ENCODE peak calls at places on chromosomes 12 and 14, in eight cellular contexts. U is mesenchymal stem cell, Q is left ventricle myocardium inferior, G is astrocyte, Z is ovary, D is prostate gland, O is testis, K is tibial artery. X is an unnamed sample. For H3K4me1, the result is how much of the 10 kb centered on the place peaks cover.

GRCh38 chr12:19707948-19708409 is 268.7 kb downstream of the AEBP2 start:
- DNase-seq in D (no peak), Q (no peak), Z (no peak), K (no peak), G (peak), O (no peak), U (peak), X (peak)

GRCh38 chr12:98446716-98447115 is 68.7 kb upstream of the TMPO start:
- DNase-seq in Z (no peak), O (no peak), G (no peak), K (no peak), U (peak), D (no peak), Q (no peak), X (no peak)

GRCh38 chr14:33617154-33617553 is 333.7 kb downstream of the EGLN3 start:
- DNase-seq in Q (no peak), K (no peak), G (peak), U (peak), Z (no peak), O (no peak), D (no peak), X (peak)

GRCh38 chr12:109718390-109718789 is 4.8 kb downstream of the FAM222A start:
- DNase-seq in G (no peak), U (peak), K (no peak), D (no peak), Q (no peak), Z (no peak), O (no peak), X (no peak)

GRCh38 chr14:54108481-54109471 is 152.2 kb upstream of the BMP4 start:
- DNase-seq in Q (no peak), U (peak), D (no peak), G (peak), K (no peak), O (no peak), Z (no peak), X (peak)

GRCh38 chr12:12693111-12693671 is 2.8 kb downstream of the GPR19 start:
- DNase-seq in Z (no peak), O (no peak), Q (no peak), K (no peak), D (no peak), G (no peak), U (no peak), X (no peak)

GRCh38 chr12:97181571-97182265 is 274.7 kb downstream of the NEDD1 start:
- DNase-seq in D (no peak), G (peak), Z (no peak), Q (no peak), K (no peak), U (no peak), O (no peak), X (no peak)

GRCh38 chr12:106883421-106883820 is 72.3 kb upstream of the TMEM263 start:
- DNase-seq in Q (no peak), D (no peak), G (peak), O (no peak), U (peak), Z (no peak), K (no peak), X (no peak)

GRCh38 chr12:94271351-94271750 is 123.0 kb downstream of the PLXNC1 start:
- DNase-seq in D (no peak), K (no peak), U (no peak), G (no peak), O (no peak), Q (no peak), Z (no peak), X (no peak)

GRCh38 chr14:55593698-55594097 is 13.7 kb downstream of the KTN1 start:
- DNase-seq in D (no peak), Q (no peak), G (no peak), Z (no peak), O (no peak), K (no peak), U (no peak), X (no peak)

GRCh38 chr14:100212476-100213333 is 26.2 kb upstream of the YY1 start:
- DNase-seq in U (no peak), D (no peak), O (no peak), G (no peak), Q (no peak), Z (no peak), K (no peak), X (no peak)

GRCh38 chr14:67526676-67527459 is 6.2 kb upstream of the PLEKHH1 start:
- DNase-seq in K (no peak), U (peak), Q (no peak), Z (no peak), O (peak), D (peak), G (peak), X (peak)

GRCh38 chr14:102320033-102320660 is 601 bp downstream of the ZNF839 start:
- DNase-seq in D (peak), U (peak), K (peak), G (peak), Z (peak), Q (peak), O (peak), X (peak)

GRCh38 chr12:42421844-42422779 is 96.1 kb downstream of the PPHLN1 start:
- DNase-seq in O (no peak), K (no peak), Z (no peak), U (peak), Q (no peak), D (no peak), G (peak), X (no peak)

GRCh38 chr12:54561164-54561563 is 11.8 kb downstream of the PDE1B start:
- DNase-seq in D (no peak), U (no peak), G (no peak), Q (peak), K (peak), Z (peak), O (peak), X (no peak)

GRCh38 chr14:44462372-44462771 is 44.7 kb downstream of the FSCB start:
- DNase-seq in K (no peak), Z (no peak), Q (no peak), G (no peak), O (no peak), U (no peak), D (no peak), X (peak)

GRCh38 chr14:24162083-24162482 is 1.0 kb downstream of the IRF9 start:
- DNase-seq in G (peak), K (no peak), Z (peak), O (no peak), U (peak), D (no peak), Q (no peak), X (no peak)

GRCh38 chr12:110590806-110591326 is 7.7 kb upstream of the PPTC7 start:
- DNase-seq in G (no peak), D (no peak), Z (no peak), U (peak), Q (no peak), K (no peak), O (no peak), X (no peak)

GRCh38 chr14:53032161-53032803 is 81.4 kb upstream of the FERMT2 start:
- DNase-seq in Q (no peak), D (peak), G (peak), U (peak), K (no peak), Z (no peak), O (peak), X (peak)

GRCh38 chr12:112839386-112839972 is 47.9 kb downstream of the RPH3A start:
- DNase-seq in Q (no peak), D (no peak), Z (no peak), G (peak), K (no peak), U (peak), O (no peak), X (no peak)

GRCh38 chr14:24678801-24679247 is 44.8 kb upstream of the GZMB start:
- DNase-seq in U (peak), Q (peak), K (no peak), Z (peak), O (peak), G (peak), D (peak), X (peak)

GRCh38 chr12:26939192-26939832 is 1.0 kb downstream of the FGFR1OP2 start:
- DNase-seq in O (no peak), Q (no peak), K (no peak), G (no peak), Z (no peak), U (peak), D (no peak), X (peak)

GRCh38 chr12:27095346-27095745 is 13.0 kb upstream of the C12orf71 start:
- DNase-seq in G (no peak), U (no peak), K (no peak), Q (no peak), D (peak), Z (no peak), O (no peak), X (no peak)

GRCh38 chr12:69330475-69331473 is 17.4 kb upstream of the LYZ start:
- DNase-seq in K (no peak), U (peak), G (no peak), O (peak), Q (no peak), Z (peak), D (peak), X (no peak)

GRCh38 chr14:43356984-43357545 is 1150.0 kb downstream of the FSCB start:
- DNase-seq in U (no peak), G (no peak), D (no peak), Z (no peak), O (no peak), Q (no peak), K (no peak), X (no peak)

GRCh38 chr12:29516431-29516875 is 19.0 kb upstream of the OVCH1 start:
- DNase-seq in K (no peak), Q (no peak), O (no peak), U (peak), D (no peak), G (peak), Z (no peak), X (no peak)

GRCh38 chr14:103713304-103714062 is 1.8 kb downstream of the XRCC3 start:
- DNase-seq in U (no peak), D (no peak), O (no peak), K (no peak), Q (no peak), G (no peak), Z (no peak), X (no peak)

GRCh38 chr12:802242-802995 is 50.0 kb downstream of the WNK1 start:
- DNase-seq in D (no peak), K (no peak), Q (no peak), U (no peak), G (no peak), Z (no peak), O (no peak), X (no peak)
- H3K4me1 ChIP-seq in D (under half), K (under half), Q (half or more), U (under half), G (under half), Z (under half), O (under half), X (under half)

GRCh38 chr12:57131896-57132744 is 3.8 kb downstream of the LRP1 start:
- DNase-seq in Q (no peak), U (no peak), O (no peak), D (no peak), G (no peak), K (no peak), Z (no peak), X (no peak)

GRCh38 chr12:57134949-57135348 is 6.7 kb downstream of the LRP1 start:
- DNase-seq in D (no peak), G (no peak), Q (no peak), K (no peak), O (no peak), Z (no peak), U (peak), X (no peak)

GRCh38 chr12:57133013-57133569 is 4.8 kb downstream of the LRP1 start:
- DNase-seq in U (no peak), O (no peak), Q (no peak), G (peak), K (no peak), Z (no peak), D (no peak), X (peak)

GRCh38 chr12:57135487-57135886 is 7.2 kb downstream of the LRP1 start:
- DNase-seq in Q (peak), K (no peak), Z (no peak), U (peak), O (no peak), G (no peak), D (no peak), X (no peak)

DNA sequence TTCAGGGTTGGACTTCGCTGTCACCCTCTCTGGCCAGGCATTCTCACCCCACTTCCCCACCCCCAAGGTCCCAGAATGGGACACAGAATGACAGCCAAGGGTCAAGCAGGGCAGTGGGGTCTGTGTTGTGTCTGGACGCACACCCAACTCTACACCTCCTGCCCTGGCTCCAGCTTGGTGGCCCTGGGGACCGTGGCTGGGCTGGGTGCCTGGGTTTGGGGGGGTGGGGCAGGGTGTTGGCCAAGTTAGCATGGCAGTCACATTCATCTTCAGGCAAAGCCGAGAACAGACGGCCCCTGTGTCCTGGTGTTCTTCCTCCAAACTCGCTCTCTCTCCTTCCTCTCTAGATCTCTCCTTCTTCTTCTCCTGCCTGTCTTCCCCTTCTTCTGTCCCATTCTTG is 5.6 kb downstream of the LRP1 start:
- DNase-seq in K (peak), D (no peak), Q (peak), U (no peak), Z (no peak), G (no peak), O (no peak), X (no peak)
- H3K4me1 ChIP-seq in K (half or more), D (under half), Q (half or more), U (under half), Z (under half), G (half or more), O (half or more), X (under half)

DNA sequence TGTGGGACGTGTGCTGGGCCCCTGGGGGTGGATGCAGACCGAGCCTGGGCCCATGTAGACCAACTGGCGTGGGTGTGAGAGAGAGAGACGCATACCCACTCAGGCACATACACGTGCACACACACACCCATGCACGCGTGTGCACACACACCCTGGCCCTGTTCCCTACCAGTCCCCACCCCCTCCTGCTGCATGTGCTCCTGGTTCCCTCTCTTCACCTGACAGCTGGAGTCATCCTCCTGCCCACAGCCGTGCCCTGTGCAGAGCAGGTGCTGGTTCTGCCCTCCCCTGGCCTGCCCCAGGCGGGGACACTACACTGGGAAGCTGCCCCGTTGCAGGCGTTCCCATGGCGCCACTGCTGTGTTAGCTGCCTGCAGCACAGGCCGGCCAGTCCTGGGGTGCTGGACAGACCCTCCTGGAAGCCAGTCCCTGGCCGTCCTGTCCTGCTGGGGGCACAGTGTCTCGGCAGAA is 18.5 kb downstream of the PACS2 start:
- DNase-seq in U (no peak), Q (no peak), Z (no peak), G (no peak), O (no peak), K (no peak), D (no peak), X (peak)
- H3K4me1 ChIP-seq in U (under half), Q (half or more), Z (under half), G (under half), O (under half), K (under half), D (under half), X (half or more)

GRCh38 chr12:120853188-120853587 is 51.0 kb downstream of the SPPL3 start:
- DNase-seq in K (no peak), Q (no peak), G (peak), Z (no peak), O (no peak), U (peak), D (no peak), X (no peak)
- H3K4me1 ChIP-seq in K (under half), Q (half or more), G (under half), Z (under half), O (under half), U (under half), D (under half), X (under half)

DNA sequence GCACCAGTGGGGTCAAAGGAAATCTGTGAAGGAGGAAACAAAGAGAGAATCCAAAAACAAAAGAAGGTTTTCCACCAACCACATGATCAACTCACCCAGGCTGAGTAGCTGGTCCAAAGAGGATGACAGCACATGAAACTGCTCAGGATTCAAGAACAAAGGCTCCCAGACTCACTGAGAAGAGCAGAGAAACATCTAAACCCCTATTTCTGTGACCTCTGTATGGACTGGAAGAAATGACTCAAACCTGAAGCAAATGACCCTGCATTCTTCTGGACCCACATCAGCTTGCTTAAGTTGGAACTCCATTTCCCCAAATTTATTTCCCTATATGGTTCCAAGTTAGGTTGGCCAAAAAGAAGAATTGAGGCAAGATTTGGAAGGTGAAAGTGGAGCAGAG is 26.3 kb downstream of the TC2N start:
- DNase-seq in G (no peak), O (no peak), Q (no peak), Z (no peak), D (no peak), U (no peak), K (no peak), X (no peak)
- H3K4me1 ChIP-seq in G (under half), O (under half), Q (under half), Z (under half), D (under half), U (under half), K (under half), X (under half)

GRCh38 chr14:68593806-68594536 is 198.9 kb downstream of the ZFP36L1 start:
- DNase-seq in U (peak), Q (no peak), Z (no peak), G (peak), O (no peak), D (no peak), K (peak), X (peak)

GRCh38 chr14:68590233-68590535 is 202.7 kb downstream of the ZFP36L1 start:
- DNase-seq in D (peak), Q (no peak), Z (no peak), G (no peak), U (no peak), K (peak), O (no peak), X (no peak)

GRCh38 chr14:68592948-68593347 is 199.9 kb downstream of the ZFP36L1 start:
- DNase-seq in G (no peak), Q (no peak), K (peak), Z (no peak), O (no peak), U (no peak), D (no peak), X (no peak)

GRCh38 chr14:68589447-68590232 is 203.2 kb downstream of the ZFP36L1 start:
- DNase-seq in G (no peak), U (peak), D (no peak), K (peak), Q (peak), O (peak), Z (peak), X (no peak)

GRCh38 chr14:68591786-68592185 is 201.1 kb downstream of the ZFP36L1 start:
- DNase-seq in K (peak), O (no peak), U (no peak), G (no peak), D (no peak), Z (no peak), Q (no peak), X (no peak)
- H3K4me1 ChIP-seq in K (under half), O (under half), U (under half), G (under half), D (under half), Z (under half), Q (under half), X (half or more)

GRCh38 chr14:22493753-22494152 is 95.3 kb downstream of the DAD1 start:
- DNase-seq in D (no peak), Z (no peak), U (no peak), O (no peak), Q (no peak), K (no peak), G (no peak), X (no peak)
- H3K4me1 ChIP-seq in D (under half), Z (under half), U (under half), O (under half), Q (half or more), K (under half), G (under half), X (under half)